ENCODE peak calls at places on chromosomes 1 and 21, in five cellular contexts. One of them, this sample, is unnamed. For H3K27me3, the result is how much of the 10 kb centered on the place peaks cover.

GRCh38 chr21:46171996-46172862 is 12.0 kb downstream of the SPATC1L start:
- DNase-seq in K562: peak
- DNase-seq in SK-N-SH: no peak
- DNase-seq in HepG2: no peak
- DNase-seq in GM12878: no peak
- DNase-seq in this sample: no peak

GRCh38 chr1:225823811-225824261 is 13.9 kb downstream of the EPHX1 start:
- DNase-seq in K562: peak
- DNase-seq in SK-N-SH: no peak
- DNase-seq in HepG2: no peak
- DNase-seq in GM12878: no peak
- DNase-seq in this sample: no peak

GRCh38 chr1:85665932-85666331 is 42.3 kb downstream of the ZNHIT6 start:
- DNase-seq in K562: no peak
- DNase-seq in SK-N-SH: no peak
- DNase-seq in HepG2: no peak
- DNase-seq in GM12878: no peak
- DNase-seq in this sample: no peak

GRCh38 chr1:1239624-1240347 is 6.7 kb downstream of the C1QTNF12 start:
- DNase-seq in K562: peak
- DNase-seq in SK-N-SH: peak
- DNase-seq in HepG2: peak
- DNase-seq in GM12878: no peak
- DNase-seq in this sample: no peak

GRCh38 chr1:36787312-36787711 is 247.0 kb downstream of the GRIK3 start:
- DNase-seq in K562: no peak
- DNase-seq in SK-N-SH: peak
- DNase-seq in HepG2: no peak
- DNase-seq in GM12878: no peak
- DNase-seq in this sample: no peak

GRCh38 chr1:46673749-46674182 is 2.1 kb downstream of the TEX38 start:
- DNase-seq in K562: peak
- DNase-seq in SK-N-SH: no peak
- DNase-seq in HepG2: no peak
- DNase-seq in GM12878: no peak
- DNase-seq in this sample: no peak

GRCh38 chr21:46661211-46661625 is 25.7 kb downstream of the PRMT2 start:
- DNase-seq in K562: no peak
- DNase-seq in SK-N-SH: peak
- DNase-seq in HepG2: no peak
- DNase-seq in GM12878: no peak
- DNase-seq in this sample: peak

GRCh38 chr1:222416001-222416791 is 131.7 kb downstream of the HHIPL2 start:
- DNase-seq in K562: no peak
- DNase-seq in SK-N-SH: no peak
- DNase-seq in HepG2: no peak
- DNase-seq in GM12878: no peak
- DNase-seq in this sample: no peak

GRCh38 chr1:178461104-178461503 is 35.7 kb downstream of the CLEC20A start:
- DNase-seq in K562: no peak
- DNase-seq in SK-N-SH: no peak
- DNase-seq in HepG2: no peak
- DNase-seq in GM12878: no peak
- DNase-seq in this sample: no peak

GRCh38 chr1:91092503-91092902 is 70.7 kb upstream of the ZNF644 start:
- DNase-seq in K562: no peak
- DNase-seq in SK-N-SH: no peak
- DNase-seq in HepG2: peak
- DNase-seq in GM12878: no peak
- DNase-seq in this sample: no peak

GRCh38 chr1:20682571-20683236 is 21.5 kb upstream of the DDOST start:
- DNase-seq in K562: no peak
- DNase-seq in SK-N-SH: no peak
- DNase-seq in HepG2: no peak
- DNase-seq in GM12878: no peak
- DNase-seq in this sample: no peak

GRCh38 chr1:65050735-65051134 is 84.4 kb upstream of the JAK1 start:
- DNase-seq in K562: no peak
- DNase-seq in SK-N-SH: no peak
- DNase-seq in HepG2: no peak
- DNase-seq in GM12878: no peak
- DNase-seq in this sample: no peak

GRCh38 chr1:154970631-154971340 is at the start of gene SHC1:
- DNase-seq in K562: peak
- DNase-seq in SK-N-SH: peak
- DNase-seq in HepG2: peak
- DNase-seq in GM12878: no peak
- DNase-seq in this sample: peak

GRCh38 chr1:224872832-224873644 is 56.4 kb upstream of the DNAH14 start:
- DNase-seq in K562: no peak
- DNase-seq in SK-N-SH: no peak
- DNase-seq in HepG2: no peak
- DNase-seq in GM12878: no peak
- DNase-seq in this sample: no peak

GRCh38 chr1:232865118-232865931 is 60.1 kb downstream of the MAP10 start:
- DNase-seq in K562: no peak
- DNase-seq in SK-N-SH: no peak
- DNase-seq in HepG2: no peak
- DNase-seq in GM12878: no peak
- DNase-seq in this sample: no peak

GRCh38 chr1:58574816-58575215 is 2.2 kb downstream of the TACSTD2 start:
- DNase-seq in K562: no peak
- DNase-seq in SK-N-SH: no peak
- DNase-seq in HepG2: no peak
- DNase-seq in GM12878: no peak
- DNase-seq in this sample: no peak

GRCh38 chr21:42063578-42064521 is 7.3 kb upstream of the UMODL1 start:
- DNase-seq in K562: no peak
- DNase-seq in SK-N-SH: no peak
- DNase-seq in HepG2: no peak
- DNase-seq in GM12878: peak
- DNase-seq in this sample: no peak

GRCh38 chr1:18608534-18608933 is 22.1 kb upstream of the PAX7 start:
- DNase-seq in K562: peak
- DNase-seq in SK-N-SH: no peak
- DNase-seq in HepG2: no peak
- DNase-seq in GM12878: no peak
- DNase-seq in this sample: no peak

GRCh38 chr1:234543442-234544093 is 64.6 kb upstream of the TARBP1 start:
- DNase-seq in K562: peak
- DNase-seq in SK-N-SH: peak
- DNase-seq in HepG2: no peak
- DNase-seq in GM12878: no peak
- DNase-seq in this sample: no peak

GRCh38 chr1:44227211-44227610 is 13.9 kb downstream of the DMAP1 start:
- DNase-seq in K562: peak
- DNase-seq in SK-N-SH: peak
- DNase-seq in HepG2: no peak
- DNase-seq in GM12878: no peak
- DNase-seq in this sample: no peak

GRCh38 chr1:221169447-221169889 is 290.2 kb downstream of the HLX start:
- DNase-seq in K562: no peak
- DNase-seq in SK-N-SH: no peak
- DNase-seq in HepG2: no peak
- DNase-seq in GM12878: no peak
- DNase-seq in this sample: peak

GRCh38 chr1:234069760-234070159 is 165.3 kb downstream of the SLC35F3 start:
- DNase-seq in K562: peak
- DNase-seq in SK-N-SH: no peak
- DNase-seq in HepG2: no peak
- DNase-seq in GM12878: no peak
- DNase-seq in this sample: no peak

GRCh38 chr1:119791377-119791776 is 19.9 kb downstream of the REG4 start:
- DNase-seq in K562: no peak
- DNase-seq in SK-N-SH: no peak
- DNase-seq in HepG2: no peak
- DNase-seq in GM12878: no peak
- DNase-seq in this sample: no peak

GRCh38 chr21:28794341-28794970 is 198.2 kb downstream of the LTN1 start:
- DNase-seq in K562: no peak
- DNase-seq in SK-N-SH: no peak
- DNase-seq in HepG2: no peak
- DNase-seq in GM12878: no peak
- DNase-seq in this sample: no peak

GRCh38 chr1:192045038-192045575 is 113.2 kb upstream of the RGS18 start:
- DNase-seq in K562: peak
- DNase-seq in SK-N-SH: no peak
- DNase-seq in HepG2: no peak
- DNase-seq in GM12878: no peak
- DNase-seq in this sample: no peak

GRCh38 chr1:211323156-211324063 is 3.2 kb upstream of the TRAF5 start:
- DNase-seq in K562: peak
- DNase-seq in SK-N-SH: peak
- DNase-seq in HepG2: peak
- DNase-seq in GM12878: no peak
- DNase-seq in this sample: peak

GRCh38 chr1:35592991-35593769 is 20.1 kb downstream of the TFAP2E start:
- DNase-seq in K562: no peak
- DNase-seq in SK-N-SH: no peak
- DNase-seq in HepG2: no peak
- DNase-seq in GM12878: no peak
- DNase-seq in this sample: no peak

DNA sequence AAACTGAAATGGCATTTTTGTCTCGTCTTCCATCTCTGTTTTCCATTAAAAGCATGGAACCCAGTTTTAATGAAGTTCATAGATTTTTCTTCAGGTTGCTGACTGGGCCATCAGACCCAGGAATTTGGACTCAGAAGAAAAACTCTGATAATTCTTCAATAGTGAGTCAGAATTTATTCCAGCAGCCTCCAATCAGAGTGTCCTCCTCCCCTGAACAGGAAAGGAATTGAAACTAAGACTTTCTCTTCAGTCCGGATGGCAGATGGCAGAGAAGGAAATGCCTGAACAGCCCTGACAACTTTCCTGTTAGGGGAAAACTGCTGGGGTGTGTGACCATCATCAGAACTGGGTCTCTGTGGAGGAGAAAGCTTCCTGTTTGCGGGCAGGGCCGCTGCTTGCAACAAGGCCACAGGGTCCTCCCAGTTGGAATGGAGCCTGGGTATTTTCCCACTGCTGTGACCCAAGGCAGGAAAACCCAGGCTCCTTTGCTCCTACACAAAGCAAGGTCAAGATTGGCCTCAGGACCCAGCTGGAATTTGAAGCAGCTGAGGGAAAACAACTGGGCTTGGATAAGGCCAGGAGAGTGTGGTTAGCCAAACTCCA is 20.7 kb downstream of the CD34 start:
- DNase-seq in K562: no peak
- DNase-seq in SK-N-SH: no peak
- DNase-seq in HepG2: no peak
- DNase-seq in GM12878: no peak
- DNase-seq in this sample: no peak
- TF ChIP-seq YY1 in K562: no peak
- TF ChIP-seq YY1 in SK-N-SH: peak
- TF ChIP-seq YY1 in HepG2: no peak
- TF ChIP-seq YY1 in GM12878: no peak
- TF ChIP-seq YY1 in this sample: no peak

GRCh38 chr1:39781349-39781715 is 7.3 kb downstream of the BMP8B start:
- DNase-seq in K562: no peak
- DNase-seq in SK-N-SH: no peak
- DNase-seq in HepG2: no peak
- DNase-seq in GM12878: no peak
- DNase-seq in this sample: no peak
- H3K27me3 ChIP-seq in K562: half or more
- H3K27me3 ChIP-seq in SK-N-SH: under half
- H3K27me3 ChIP-seq in HepG2: under half
- H3K27me3 ChIP-seq in GM12878: under half
- H3K27me3 ChIP-seq in this sample: under half

GRCh38 chr1:14440731-14441130 is 157.8 kb upstream of the KAZN start:
- DNase-seq in K562: no peak
- DNase-seq in SK-N-SH: no peak
- DNase-seq in HepG2: no peak
- DNase-seq in GM12878: no peak
- DNase-seq in this sample: no peak
- H3K9ac ChIP-seq in K562: no peak
- H3K9ac ChIP-seq in SK-N-SH: no peak
- H3K9ac ChIP-seq in HepG2: no peak
- H3K9ac ChIP-seq in GM12878: no peak
- H3K9ac ChIP-seq in this sample: no peak

GRCh38 chr1:151266315-151266714 is 11.8 kb downstream of the PSMD4 start:
- DNase-seq in K562: no peak
- DNase-seq in SK-N-SH: no peak
- DNase-seq in HepG2: no peak
- DNase-seq in GM12878: no peak
- DNase-seq in this sample: no peak
- TF ChIP-seq YY1 in K562: no peak
- TF ChIP-seq YY1 in SK-N-SH: no peak
- TF ChIP-seq YY1 in HepG2: no peak
- TF ChIP-seq YY1 in GM12878: no peak
- TF ChIP-seq YY1 in this sample: no peak

GRCh38 chr1:109912214-109912861 is 1.7 kb downstream of the CSF1 start:
- DNase-seq in K562: no peak
- DNase-seq in SK-N-SH: no peak
- DNase-seq in HepG2: no peak
- DNase-seq in GM12878: no peak
- DNase-seq in this sample: no peak
- H3K27me3 ChIP-seq in K562: under half
- H3K27me3 ChIP-seq in SK-N-SH: under half
- H3K27me3 ChIP-seq in HepG2: under half
- H3K27me3 ChIP-seq in GM12878: under half
- H3K27me3 ChIP-seq in this sample: under half

DNA sequence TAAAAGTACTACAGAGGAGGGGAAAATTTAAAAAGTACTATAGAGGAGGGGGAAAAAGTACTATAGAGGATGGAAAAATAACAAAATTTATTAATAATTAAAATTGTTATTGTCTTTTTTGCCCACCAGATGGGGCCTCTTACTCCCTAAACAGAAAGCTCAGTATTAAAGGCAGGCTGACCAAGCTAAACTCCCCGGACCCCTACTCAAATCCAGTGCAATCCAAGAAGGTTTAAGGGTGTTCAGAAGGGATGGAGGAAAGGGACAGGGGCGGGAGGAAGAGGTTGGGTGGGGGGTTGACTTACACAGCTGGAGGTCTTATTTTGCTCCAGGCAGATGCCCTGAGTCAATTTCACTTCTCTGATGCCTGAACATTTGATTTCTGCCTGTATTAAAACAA is 13.7 kb downstream of the CD34 start:
- DNase-seq in K562: no peak
- DNase-seq in SK-N-SH: peak
- DNase-seq in HepG2: no peak
- DNase-seq in GM12878: no peak
- DNase-seq in this sample: no peak
- H3K9ac ChIP-seq in K562: no peak
- H3K9ac ChIP-seq in SK-N-SH: no peak
- H3K9ac ChIP-seq in HepG2: no peak
- H3K9ac ChIP-seq in GM12878: no peak
- H3K9ac ChIP-seq in this sample: no peak